ENCODE peak calls at places on chromosomes 7 and 10, in ten cellular contexts. One of them, this sample, is unnamed.

GRCh38 chr7:4136501-4137110 is 545.5 kb upstream of the FOXK1 start:
- DNase-seq in Caco-2: no peak
- DNase-seq in PC-3: no peak
- DNase-seq in kidney epithelial cell: no peak
- DNase-seq in AG09309: no peak
- DNase-seq in mammary epithelial cell: no peak
- DNase-seq in lower lobe of right lung: peak; percentile 28
- DNase-seq in psoas muscle: no peak
- DNase-seq in ovary: peak; percentile 51
- DNase-seq in GM23338: peak; percentile 53
- DNase-seq in this sample: no peak

GRCh38 chr10:34661580-34661979 is 153.5 kb downstream of the PARD3 start:
- DNase-seq in AG09309: no peak
- DNase-seq in mammary epithelial cell: no peak
- DNase-seq in GM23338: no peak
- DNase-seq in ovary: no peak
- DNase-seq in PC-3: no peak
- DNase-seq in Caco-2: no peak
- DNase-seq in lower lobe of right lung: no peak
- DNase-seq in psoas muscle: no peak
- DNase-seq in kidney epithelial cell: no peak
- DNase-seq in this sample: no peak

GRCh38 chr10:102133373-102134195 is 744 bp downstream of the PPRC1 start:
- DNase-seq in Caco-2: peak; percentile 86
- DNase-seq in lower lobe of right lung: peak; percentile 82
- DNase-seq in AG09309: no peak
- DNase-seq in kidney epithelial cell: no peak
- DNase-seq in GM23338: peak; percentile 69
- DNase-seq in ovary: peak; percentile 95
- DNase-seq in PC-3: peak; percentile 74
- DNase-seq in psoas muscle: peak; percentile 91
- DNase-seq in mammary epithelial cell: peak; percentile 87
- DNase-seq in this sample: no peak

GRCh38 chr7:3210531-3210930 is 90.5 kb upstream of the SDK1 start:
- DNase-seq in ovary: no peak
- DNase-seq in PC-3: no peak
- DNase-seq in GM23338: peak; percentile 47
- DNase-seq in Caco-2: peak; percentile 39
- DNase-seq in mammary epithelial cell: no peak
- DNase-seq in psoas muscle: no peak
- DNase-seq in AG09309: no peak
- DNase-seq in kidney epithelial cell: no peak
- DNase-seq in lower lobe of right lung: no peak
- DNase-seq in this sample: no peak

GRCh38 chr7:73856941-73857340 is 4.0 kb upstream of the TMEM270 start:
- DNase-seq in Caco-2: no peak
- DNase-seq in GM23338: no peak
- DNase-seq in AG09309: no peak
- DNase-seq in psoas muscle: no peak
- DNase-seq in lower lobe of right lung: no peak
- DNase-seq in kidney epithelial cell: no peak
- DNase-seq in mammary epithelial cell: no peak
- DNase-seq in PC-3: no peak
- DNase-seq in ovary: no peak
- DNase-seq in this sample: no peak

GRCh38 chr10:91758303-91759146 is 39.7 kb upstream of the TNKS2 start:
- DNase-seq in GM23338: peak; percentile 84
- DNase-seq in Caco-2: peak; percentile 21
- DNase-seq in lower lobe of right lung: no peak
- DNase-seq in PC-3: peak; percentile 75
- DNase-seq in AG09309: peak; percentile 18
- DNase-seq in ovary: no peak
- DNase-seq in kidney epithelial cell: peak; percentile 38
- DNase-seq in psoas muscle: no peak
- DNase-seq in mammary epithelial cell: peak; percentile 48
- DNase-seq in this sample: peak; percentile 50

GRCh38 chr10:110336111-110336721 is 31.5 kb upstream of the SMNDC1 start:
- DNase-seq in Caco-2: no peak
- DNase-seq in ovary: no peak
- DNase-seq in kidney epithelial cell: peak; percentile 87
- DNase-seq in AG09309: peak; percentile 96
- DNase-seq in lower lobe of right lung: no peak
- DNase-seq in mammary epithelial cell: peak; percentile 87
- DNase-seq in GM23338: peak; percentile 64
- DNase-seq in PC-3: peak; percentile 89
- DNase-seq in psoas muscle: no peak
- DNase-seq in this sample: peak; percentile 94

GRCh38 chr7:127652333-127653248 is 597 bp downstream of the SND1 start:
- DNase-seq in psoas muscle: no peak
- DNase-seq in Caco-2: peak; percentile 31
- DNase-seq in PC-3: peak; percentile 28
- DNase-seq in kidney epithelial cell: no peak
- DNase-seq in lower lobe of right lung: no peak
- DNase-seq in AG09309: no peak
- DNase-seq in ovary: no peak
- DNase-seq in GM23338: peak; percentile 40
- DNase-seq in mammary epithelial cell: peak; percentile 27
- DNase-seq in this sample: no peak

GRCh38 chr7:83468251-83468739 is 180.6 kb downstream of the SEMA3E start:
- DNase-seq in PC-3: peak; percentile 99
- DNase-seq in psoas muscle: peak; percentile 65
- DNase-seq in lower lobe of right lung: peak; percentile 59
- DNase-seq in AG09309: peak; percentile 95
- DNase-seq in Caco-2: peak; percentile 35
- DNase-seq in GM23338: peak; percentile 83
- DNase-seq in ovary: peak; percentile 21
- DNase-seq in mammary epithelial cell: peak; percentile 98
- DNase-seq in kidney epithelial cell: peak; percentile 99
- DNase-seq in this sample: peak; percentile 98

GRCh38 chr7:108146070-108146842 is 16.1 kb upstream of the LAMB4 start:
- DNase-seq in psoas muscle: no peak
- DNase-seq in GM23338: peak; percentile 91
- DNase-seq in lower lobe of right lung: peak; percentile 41
- DNase-seq in ovary: peak; percentile 48
- DNase-seq in PC-3: peak; percentile 84
- DNase-seq in mammary epithelial cell: peak; percentile 54
- DNase-seq in kidney epithelial cell: peak; percentile 39
- DNase-seq in Caco-2: peak; percentile 82
- DNase-seq in AG09309: peak; percentile 47
- DNase-seq in this sample: peak; percentile 85

GRCh38 chr10:79561257-79561656 is 1.1 kb upstream of the SFTPA2 start:
- DNase-seq in PC-3: no peak
- DNase-seq in lower lobe of right lung: no peak
- DNase-seq in psoas muscle: no peak
- DNase-seq in kidney epithelial cell: no peak
- DNase-seq in mammary epithelial cell: no peak
- DNase-seq in ovary: no peak
- DNase-seq in AG09309: no peak
- DNase-seq in Caco-2: no peak
- DNase-seq in GM23338: no peak
- DNase-seq in this sample: no peak

GRCh38 chr7:87231715-87232114 is 12.2 kb upstream of the TMEM243 start:
- DNase-seq in GM23338: no peak
- DNase-seq in Caco-2: no peak
- DNase-seq in mammary epithelial cell: no peak
- DNase-seq in PC-3: no peak
- DNase-seq in AG09309: no peak
- DNase-seq in ovary: no peak
- DNase-seq in lower lobe of right lung: no peak
- DNase-seq in kidney epithelial cell: no peak
- DNase-seq in psoas muscle: no peak
- DNase-seq in this sample: no peak

GRCh38 chr7:129401228-129401967 is 32.8 kb upstream of the STRIP2 start:
- DNase-seq in GM23338: no peak
- DNase-seq in lower lobe of right lung: no peak
- DNase-seq in Caco-2: peak; percentile 21
- DNase-seq in AG09309: no peak
- DNase-seq in ovary: no peak
- DNase-seq in kidney epithelial cell: peak; percentile 14
- DNase-seq in PC-3: peak; percentile 81
- DNase-seq in mammary epithelial cell: peak; percentile 7
- DNase-seq in psoas muscle: no peak
- DNase-seq in this sample: no peak

GRCh38 chr10:27391325-27391724 is 112.8 kb upstream of the RAB18 start:
- DNase-seq in ovary: no peak
- DNase-seq in lower lobe of right lung: no peak
- DNase-seq in PC-3: peak; percentile 81
- DNase-seq in AG09309: no peak
- DNase-seq in GM23338: no peak
- DNase-seq in mammary epithelial cell: peak; percentile 89
- DNase-seq in Caco-2: no peak
- DNase-seq in kidney epithelial cell: no peak
- DNase-seq in psoas muscle: no peak
- DNase-seq in this sample: no peak

GRCh38 chr10:72598769-72599701 is 26.8 kb downstream of the MICU1 start:
- DNase-seq in Caco-2: no peak
- DNase-seq in PC-3: no peak
- DNase-seq in mammary epithelial cell: no peak
- DNase-seq in psoas muscle: no peak
- DNase-seq in lower lobe of right lung: no peak
- DNase-seq in GM23338: peak; percentile 43
- DNase-seq in kidney epithelial cell: no peak
- DNase-seq in ovary: no peak
- DNase-seq in AG09309: no peak
- DNase-seq in this sample: no peak

GRCh38 chr10:72597897-72598296 is 28.0 kb downstream of the MICU1 start:
- DNase-seq in kidney epithelial cell: no peak
- DNase-seq in Caco-2: no peak
- DNase-seq in ovary: no peak
- DNase-seq in psoas muscle: no peak
- DNase-seq in lower lobe of right lung: no peak
- DNase-seq in AG09309: no peak
- DNase-seq in GM23338: no peak
- DNase-seq in mammary epithelial cell: no peak
- DNase-seq in PC-3: no peak
- DNase-seq in this sample: no peak

GRCh38 chr10:72593963-72594362 is 31.9 kb downstream of the MICU1 start:
- DNase-seq in kidney epithelial cell: no peak
- DNase-seq in mammary epithelial cell: no peak
- DNase-seq in PC-3: no peak
- DNase-seq in psoas muscle: no peak
- DNase-seq in ovary: no peak
- DNase-seq in GM23338: no peak
- DNase-seq in Caco-2: no peak
- DNase-seq in lower lobe of right lung: no peak
- DNase-seq in AG09309: no peak
- DNase-seq in this sample: no peak

GRCh38 chr10:72601144-72601543 is 24.7 kb downstream of the MICU1 start:
- DNase-seq in lower lobe of right lung: no peak
- DNase-seq in mammary epithelial cell: no peak
- DNase-seq in GM23338: no peak
- DNase-seq in Caco-2: no peak
- DNase-seq in ovary: no peak
- DNase-seq in kidney epithelial cell: no peak
- DNase-seq in PC-3: no peak
- DNase-seq in AG09309: no peak
- DNase-seq in psoas muscle: no peak
- DNase-seq in this sample: no peak

DNA sequence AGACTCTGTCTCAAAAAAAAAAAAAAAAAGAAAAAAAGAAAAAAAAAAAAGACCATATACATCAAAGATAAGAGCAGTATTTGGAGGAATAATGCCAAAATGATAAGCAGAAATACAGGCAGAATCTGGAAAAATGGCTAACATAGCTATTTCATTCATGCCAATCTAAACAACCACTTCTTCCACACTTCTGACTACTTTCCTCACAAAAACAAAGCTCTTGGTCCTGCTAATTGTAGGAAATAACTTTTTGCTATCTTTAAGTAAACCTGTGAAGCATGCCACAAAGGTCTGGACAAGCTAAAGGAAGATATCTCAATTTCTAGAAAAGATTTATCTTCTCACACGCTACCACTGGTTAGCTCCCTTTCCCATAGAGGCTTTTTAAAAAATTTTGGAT is 30.4 kb downstream of the MICU1 start:
- DNase-seq in GM23338: no peak
- DNase-seq in mammary epithelial cell: no peak
- DNase-seq in lower lobe of right lung: no peak
- DNase-seq in ovary: no peak
- DNase-seq in PC-3: no peak
- DNase-seq in psoas muscle: no peak
- DNase-seq in kidney epithelial cell: no peak
- DNase-seq in AG09309: no peak
- DNase-seq in Caco-2: no peak
- DNase-seq in this sample: no peak
- H3K4me3 ChIP-seq in GM23338: no peak overlapping the region
- H3K4me3 ChIP-seq in mammary epithelial cell: no peak overlapping the region
- H3K4me3 ChIP-seq in lower lobe of right lung: no peak overlapping the region
- H3K4me3 ChIP-seq in ovary: no peak overlapping the region
- H3K4me3 ChIP-seq in PC-3: no peak overlapping the region
- H3K4me3 ChIP-seq in psoas muscle: no peak overlapping the region
- H3K4me3 ChIP-seq in kidney epithelial cell: no peak overlapping the region
- H3K4me3 ChIP-seq in AG09309: no peak overlapping the region
- H3K4me3 ChIP-seq in Caco-2: no peak overlapping the region
- H3K4me3 ChIP-seq in this sample: no peak overlapping the region

DNA sequence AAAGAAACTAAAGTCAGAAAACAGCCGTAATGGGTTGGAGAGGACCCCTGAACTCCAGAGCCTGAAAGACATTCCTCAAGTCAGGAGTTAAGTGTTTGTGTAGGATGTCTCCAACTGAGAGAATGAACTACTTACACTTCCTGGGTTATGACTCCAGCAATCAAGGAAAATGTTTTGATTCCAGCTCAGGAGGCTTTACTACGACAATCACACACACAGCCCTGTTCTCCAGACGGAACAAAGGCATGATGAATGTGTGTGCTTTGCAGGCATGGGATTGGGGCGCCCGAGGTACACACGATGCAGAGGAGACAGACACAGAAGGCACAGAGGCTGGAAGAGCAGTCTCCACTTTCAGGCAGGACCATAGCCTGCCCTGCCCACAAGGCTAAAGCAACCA is 89.2 kb downstream of the GRB10 start:
- DNase-seq in AG09309: no peak
- DNase-seq in PC-3: no peak
- DNase-seq in ovary: no peak
- DNase-seq in lower lobe of right lung: no peak
- DNase-seq in kidney epithelial cell: no peak
- DNase-seq in Caco-2: no peak
- DNase-seq in mammary epithelial cell: no peak
- DNase-seq in psoas muscle: no peak
- DNase-seq in GM23338: no peak
- DNase-seq in this sample: no peak
- TF ChIP-seq CTCF in AG09309: no peak
- TF ChIP-seq CTCF in PC-3: no peak
- TF ChIP-seq CTCF in ovary: no peak
- TF ChIP-seq CTCF in lower lobe of right lung: no peak
- TF ChIP-seq CTCF in kidney epithelial cell: no peak
- TF ChIP-seq CTCF in Caco-2: no peak
- TF ChIP-seq CTCF in mammary epithelial cell: no peak
- TF ChIP-seq CTCF in psoas muscle: no peak
- TF ChIP-seq CTCF in GM23338: no peak
- TF ChIP-seq CTCF in this sample: no peak

GRCh38 chr7:122140918-122141317 is 3.1 kb downstream of the AASS start:
- DNase-seq in Caco-2: no peak
- DNase-seq in GM23338: no peak
- DNase-seq in kidney epithelial cell: no peak
- DNase-seq in lower lobe of right lung: no peak
- DNase-seq in mammary epithelial cell: no peak
- DNase-seq in ovary: no peak
- DNase-seq in AG09309: no peak
- DNase-seq in PC-3: no peak
- DNase-seq in psoas muscle: no peak
- DNase-seq in this sample: no peak
- H3K4me3 ChIP-seq in Caco-2: no peak overlapping the region
- H3K4me3 ChIP-seq in GM23338: peak overlapping the region; percentile 87
- H3K4me3 ChIP-seq in kidney epithelial cell: no peak overlapping the region
- H3K4me3 ChIP-seq in lower lobe of right lung: no peak overlapping the region
- H3K4me3 ChIP-seq in mammary epithelial cell: no peak overlapping the region
- H3K4me3 ChIP-seq in ovary: no peak overlapping the region
- H3K4me3 ChIP-seq in AG09309: no peak overlapping the region
- H3K4me3 ChIP-seq in PC-3: no peak overlapping the region
- H3K4me3 ChIP-seq in psoas muscle: no peak overlapping the region
- H3K4me3 ChIP-seq in this sample: no peak overlapping the region

GRCh38 chr10:16989826-16990293 is 139.8 kb downstream of the CUBN start:
- DNase-seq in Caco-2: peak; percentile 14
- DNase-seq in AG09309: no peak
- DNase-seq in lower lobe of right lung: no peak
- DNase-seq in GM23338: peak; percentile 62
- DNase-seq in mammary epithelial cell: no peak
- DNase-seq in kidney epithelial cell: no peak
- DNase-seq in ovary: no peak
- DNase-seq in psoas muscle: no peak
- DNase-seq in PC-3: no peak
- DNase-seq in this sample: peak; percentile 81
- TF ChIP-seq CTCF in Caco-2: no peak
- TF ChIP-seq CTCF in AG09309: peak; percentile 38
- TF ChIP-seq CTCF in lower lobe of right lung: no peak
- TF ChIP-seq CTCF in GM23338: peak; percentile 48
- TF ChIP-seq CTCF in mammary epithelial cell: no peak
- TF ChIP-seq CTCF in kidney epithelial cell: no peak
- TF ChIP-seq CTCF in ovary: no peak
- TF ChIP-seq CTCF in psoas muscle: no peak
- TF ChIP-seq CTCF in PC-3: no peak
- TF ChIP-seq CTCF in this sample: peak; percentile 32

This sample was measured in astrocyte of the cerebellum.